ENCODE peak calls at places on chromosomes 13 and 19, in four cellular contexts. L, I, G and U are unnamed samples.

GRCh38 chr19:14147797-14148605 is 11.6 kb upstream of the ASF1B start:
- DNase-seq in I (peak), L (peak), G (no peak), U (peak)

GRCh38 chr13:53520132-53520531 is 491.5 kb downstream of the OLFM4 start:
- DNase-seq in L (no peak), I (no peak), G (no peak), U (no peak)

GRCh38 chr19:4197625-4198466 is 15.4 kb downstream of the ANKRD24 start:
- DNase-seq in I (no peak), L (peak), G (no peak), U (no peak)

GRCh38 chr13:113969311-113969972 is 4.4 kb downstream of the C13orf46 start:
- DNase-seq in G (no peak), L (no peak), I (no peak), U (no peak)

GRCh38 chr13:71255633-71256032 is 611.4 kb downstream of the DACH1 start:
- DNase-seq in I (no peak), L (no peak), G (no peak), U (no peak)

GRCh38 chr19:55526216-55527196 is 10.4 kb downstream of the SBK2 start:
- DNase-seq in G (no peak), L (no peak), I (no peak), U (no peak)

GRCh38 chr19:39188960-39189359 is 7.8 kb upstream of the NCCRP1 start:
- DNase-seq in I (no peak), L (no peak), G (no peak), U (no peak)

GRCh38 chr13:28325022-28325421 is 169.9 kb downstream of the FLT1 start:
- DNase-seq in G (no peak), I (no peak), L (no peak), U (no peak)

GRCh38 chr19:16368385-16369305 is 44.0 kb downstream of the KLF2 start:
- DNase-seq in G (no peak), I (no peak), L (no peak), U (no peak)

GRCh38 chr13:94968040-94968756 is 255.9 kb upstream of the SOX21 start:
- DNase-seq in G (peak), L (peak), I (no peak), U (peak)

GRCh38 chr19:36151144-36152051 is 849 bp downstream of the COX7A1 start:
- DNase-seq in L (no peak), I (peak), G (no peak), U (no peak)

GRCh38 chr19:17079710-17080440 is 4.3 kb downstream of the MYO9B start:
- DNase-seq in G (peak), L (peak), I (peak), U (no peak)

GRCh38 chr13:29786698-29787097 is 63.7 kb downstream of the UBL3 start:
- DNase-seq in G (no peak), L (no peak), I (no peak), U (no peak)

GRCh38 chr13:24223341-24224231 is 63.1 kb downstream of the SPATA13 start:
- DNase-seq in L (no peak), G (peak), I (no peak), U (no peak)

GRCh38 chr13:41193469-41193868 is 900 bp downstream of the KBTBD7 start:
- DNase-seq in G (no peak), L (no peak), I (no peak), U (no peak)

GRCh38 chr19:51333836-51334460 is 8.0 kb downstream of the VSIG10L start:
- DNase-seq in I (no peak), L (no peak), G (no peak), U (no peak)

GRCh38 chr19:1752757-1753728 is at the start of gene ONECUT3:
- DNase-seq in G (no peak), L (peak), I (no peak), U (no peak)

GRCh38 chr19:47508721-47509120 is 6.1 kb downstream of the NAPA start:
- DNase-seq in G (no peak), L (no peak), I (no peak), U (no peak)

GRCh38 chr19:47509170-47509847 is 5.6 kb downstream of the NAPA start:
- DNase-seq in I (no peak), L (no peak), G (no peak), U (no peak)

GRCh38 chr19:47506459-47506858 is 8.4 kb downstream of the NAPA start:
- DNase-seq in G (no peak), L (no peak), I (no peak), U (no peak)

GRCh38 chr19:47507031-47507430 is 7.8 kb downstream of the NAPA start:
- DNase-seq in L (no peak), G (no peak), I (no peak), U (no peak)

DNA sequence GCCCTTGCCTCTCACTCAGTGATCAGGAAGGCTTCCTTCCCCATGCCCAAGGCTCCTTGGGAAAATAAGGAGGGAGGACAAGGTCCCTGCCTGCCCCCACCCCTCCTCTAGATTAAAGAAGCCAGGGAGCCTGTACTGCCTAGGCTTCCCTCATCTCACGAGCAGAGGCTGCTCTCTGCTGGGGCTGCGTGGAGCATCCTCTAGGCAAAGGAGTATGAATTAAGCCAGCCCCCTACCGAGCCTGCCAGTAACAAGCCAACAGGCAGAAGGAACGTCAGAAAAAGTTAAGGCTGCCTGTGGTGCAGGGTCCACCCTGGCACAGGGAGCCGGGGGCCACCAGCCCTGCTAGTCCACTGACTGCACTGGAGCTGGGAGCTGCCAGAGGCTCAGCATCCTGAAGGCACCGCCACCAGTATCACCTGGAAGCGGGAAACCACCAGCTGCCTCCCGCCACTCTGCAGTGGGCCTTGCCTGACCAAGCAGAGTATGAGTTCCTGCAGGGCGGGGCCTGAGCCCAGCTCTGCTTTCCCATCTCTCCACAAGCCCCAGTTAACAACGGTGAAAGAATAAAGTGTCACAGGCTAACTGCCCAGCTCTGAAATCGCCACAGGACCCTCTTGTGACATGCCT is 6.8 kb downstream of the NAPA start:
- DNase-seq in I (no peak), G (no peak), L (peak), U (no peak)
- TF ChIP-seq CTCF in I (no peak), G (no peak), L (peak), U (no peak)

GRCh38 chr19:10964903-10965302 is 4.1 kb downstream of the SMARCA4 start:
- DNase-seq in L (no peak), G (no peak), I (no peak), U (no peak)
- TF ChIP-seq CTCF in L (peak), G (peak), I (no peak), U (peak)

GRCh38 chr19:27794444-27795042 is 1418.4 kb downstream of the UQCRFS1 start:
- DNase-seq in G (no peak), L (peak), I (no peak), U (no peak)

GRCh38 chr19:27795369-27795768 is 1417.6 kb downstream of the UQCRFS1 start:
- DNase-seq in I (no peak), L (no peak), G (no peak), U (no peak)

GRCh38 chr19:27793644-27794443 is 1419.1 kb downstream of the UQCRFS1 start:
- DNase-seq in L (peak), G (peak), I (peak), U (peak)

GRCh38 chr19:27792576-27793127 is 1420.3 kb downstream of the UQCRFS1 start:
- DNase-seq in L (no peak), G (no peak), I (no peak), U (no peak)

DNA sequence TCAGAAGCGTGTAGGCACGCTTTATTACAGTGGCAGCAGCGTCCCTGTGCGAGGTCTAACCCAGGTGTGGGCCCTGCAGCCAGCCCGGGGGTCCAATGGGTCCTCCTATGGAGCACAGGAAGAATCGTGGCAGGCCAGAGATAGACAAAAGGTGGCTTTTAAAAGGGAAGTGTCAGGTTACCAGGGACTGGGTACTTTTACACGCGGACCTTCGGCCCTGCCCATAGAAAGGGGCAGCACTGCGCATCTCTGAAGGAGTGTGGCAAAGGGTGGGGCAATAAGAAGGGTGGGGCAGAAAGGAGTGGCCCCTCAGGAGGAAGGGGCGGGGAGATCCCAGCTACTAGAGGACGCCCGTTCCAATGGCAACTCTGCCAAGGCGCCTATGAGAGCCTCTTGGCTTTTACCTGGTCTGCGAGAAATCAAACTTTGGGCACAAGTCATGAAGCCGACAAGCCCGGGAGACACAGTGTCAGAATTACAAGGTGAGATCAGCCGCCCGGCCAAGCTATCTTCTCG is 1419.8 kb downstream of the UQCRFS1 start:
- DNase-seq in G (no peak), L (peak), I (peak), U (no peak)
- TF ChIP-seq CTCF in G (no peak), L (no peak), I (no peak), U (no peak)

GRCh38 chr19:7926727-7927604 is 1.0 kb upstream of the CTXN1 start:
- DNase-seq in L (no peak), I (no peak), G (peak), U (no peak)

GRCh38 chr19:7925171-7925837 is 631 bp downstream of the CTXN1 start:
- DNase-seq in L (peak), G (peak), I (no peak), U (peak)

GRCh38 chr19:7924651-7925170 is 1.2 kb downstream of the CTXN1 start:
- DNase-seq in G (peak), L (peak), I (no peak), U (peak)

GRCh38 chr19:7927605-7928333 is 1.8 kb upstream of the CTXN1 start:
- DNase-seq in I (no peak), L (no peak), G (peak), U (no peak)

GRCh38 chr19:7926021-7926726 is at the start of gene CTXN1:
- DNase-seq in I (no peak), L (peak), G (peak), U (peak)
- TF ChIP-seq CTCF in I (no peak), L (no peak), G (no peak), U (no peak)

DNA sequence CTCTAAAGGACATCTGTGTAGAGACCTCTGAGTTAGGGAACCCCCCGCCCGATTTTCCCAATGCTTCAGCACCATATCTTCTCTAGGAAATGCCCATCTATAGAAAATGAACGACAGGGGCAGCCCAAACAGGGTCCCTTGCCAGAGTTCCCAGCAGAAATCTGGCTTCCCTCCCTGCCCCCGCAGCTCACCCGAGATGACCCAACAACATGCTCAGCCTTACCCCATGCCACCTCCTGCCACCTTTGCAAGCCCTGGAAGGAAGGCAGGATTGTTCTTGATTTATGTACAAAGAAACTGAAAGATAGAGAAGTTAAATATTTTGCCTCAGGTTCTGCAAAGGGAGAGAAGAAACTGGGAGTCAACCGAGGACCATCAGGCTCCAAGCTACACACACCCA is 105.6 kb upstream of the UQCRFS1 start:
- DNase-seq in I (no peak), G (no peak), L (no peak), U (no peak)
- TF ChIP-seq CTCF in I (no peak), G (no peak), L (no peak), U (no peak)

GRCh38 chr13:43786766-43787517 is at the start of gene ENOX1:
- DNase-seq in G (peak), L (peak), I (no peak), U (peak)
- TF ChIP-seq CTCF in G (peak), L (peak), I (no peak), U (no peak)

GRCh38 chr19:18322759-18323460 is at the start of gene LSM4:
- DNase-seq in L (peak), I (peak), G (peak), U (peak)
- TF ChIP-seq CTCF in L (peak), I (no peak), G (peak), U (no peak)

GRCh38 chr13:46184277-46184699 is 2.3 kb upstream of the LCP1 start:
- DNase-seq in G (peak), I (no peak), L (peak), U (no peak)
- TF ChIP-seq CTCF in G (peak), I (no peak), L (peak), U (peak)